ENCODE peak calls at places on chromosome 6, in four cellular contexts. One of them, this sample, is unnamed.

GRCh38 chr6:156826290-156826955 is 49.2 kb downstream of the ARID1B start:
- DNase-seq in hepatocyte: no peak
- DNase-seq in mucosa of descending colon: no peak
- DNase-seq in BE2C: no peak
- DNase-seq in this sample: no peak

GRCh38 chr6:147540075-147540474 is 31.6 kb downstream of the SAMD5 start:
- DNase-seq in mucosa of descending colon: no peak
- DNase-seq in BE2C: no peak
- DNase-seq in hepatocyte: no peak
- DNase-seq in this sample: no peak

GRCh38 chr6:159959976-159960384 is 8.9 kb upstream of the IGF2R start:
- DNase-seq in BE2C: no peak
- DNase-seq in hepatocyte: no peak
- DNase-seq in mucosa of descending colon: no peak
- DNase-seq in this sample: no peak

GRCh38 chr6:91490672-91491071 is 903.8 kb upstream of the MAP3K7 start:
- DNase-seq in mucosa of descending colon: no peak
- DNase-seq in BE2C: no peak
- DNase-seq in hepatocyte: no peak
- DNase-seq in this sample: no peak

GRCh38 chr6:94487371-94487770 is 1068.0 kb upstream of the EPHA7 start:
- DNase-seq in mucosa of descending colon: no peak
- DNase-seq in hepatocyte: no peak
- DNase-seq in BE2C: no peak
- DNase-seq in this sample: no peak

GRCh38 chr6:25056130-25056529 is 120.4 kb upstream of the RIPOR2 start:
- DNase-seq in hepatocyte: no peak
- DNase-seq in BE2C: no peak
- DNase-seq in mucosa of descending colon: no peak
- DNase-seq in this sample: no peak

GRCh38 chr6:87756858-87757257 is 54.8 kb upstream of the AKIRIN2 start:
- DNase-seq in hepatocyte: no peak
- DNase-seq in mucosa of descending colon: no peak
- DNase-seq in BE2C: no peak
- DNase-seq in this sample: no peak

GRCh38 chr6:53483423-53484353 is 61.2 kb downstream of the GCLC start:
- DNase-seq in mucosa of descending colon: peak; percentile 45
- DNase-seq in BE2C: peak; percentile 40
- DNase-seq in hepatocyte: no peak
- DNase-seq in this sample: no peak

GRCh38 chr6:115945306-115945705 is 115.4 kb downstream of the FRK start:
- DNase-seq in BE2C: no peak
- DNase-seq in hepatocyte: no peak
- DNase-seq in mucosa of descending colon: no peak
- DNase-seq in this sample: no peak

GRCh38 chr6:2848851-2849250 is 7.2 kb upstream of the SERPINB1 start:
- DNase-seq in BE2C: no peak
- DNase-seq in mucosa of descending colon: peak; percentile 76
- DNase-seq in hepatocyte: no peak
- DNase-seq in this sample: no peak

GRCh38 chr6:52263709-52264320 is 19.5 kb upstream of the IL17F start:
- DNase-seq in mucosa of descending colon: no peak
- DNase-seq in hepatocyte: peak; percentile 75
- DNase-seq in BE2C: peak; percentile 68
- DNase-seq in this sample: peak; percentile 72

GRCh38 chr6:73180076-73180717 is 45.1 kb downstream of the KHDC1L start:
- DNase-seq in mucosa of descending colon: no peak
- DNase-seq in BE2C: no peak
- DNase-seq in hepatocyte: no peak
- DNase-seq in this sample: no peak

GRCh38 chr6:4665489-4666417 is 110.5 kb upstream of the CDYL start:
- DNase-seq in hepatocyte: no peak
- DNase-seq in BE2C: no peak
- DNase-seq in mucosa of descending colon: no peak
- DNase-seq in this sample: no peak

GRCh38 chr6:30914076-30914853 is at the start of gene VARS2:
- DNase-seq in mucosa of descending colon: peak; percentile 96
- DNase-seq in BE2C: peak; percentile 93
- DNase-seq in hepatocyte: peak; percentile 97
- DNase-seq in this sample: peak; percentile 98

GRCh38 chr6:29019629-29020028 is 14.5 kb upstream of the ZNF311 start:
- DNase-seq in mucosa of descending colon: no peak
- DNase-seq in BE2C: no peak
- DNase-seq in hepatocyte: no peak
- DNase-seq in this sample: no peak

GRCh38 chr6:30073489-30074240 is 1.9 kb downstream of the RNF39 start:
- DNase-seq in hepatocyte: peak; percentile 35
- DNase-seq in mucosa of descending colon: no peak
- DNase-seq in BE2C: no peak
- DNase-seq in this sample: no peak

GRCh38 chr6:166822609-166823008 is 133.7 kb downstream of the RNASET2 start:
- DNase-seq in mucosa of descending colon: no peak
- DNase-seq in hepatocyte: no peak
- DNase-seq in BE2C: no peak
- DNase-seq in this sample: no peak

GRCh38 chr6:150959071-150959637 is 93.7 kb downstream of the MTHFD1L start:
- DNase-seq in hepatocyte: no peak
- DNase-seq in mucosa of descending colon: no peak
- DNase-seq in BE2C: no peak
- DNase-seq in this sample: no peak

GRCh38 chr6:114839019-114839418 is 496.2 kb upstream of the HS3ST5 start:
- DNase-seq in hepatocyte: no peak
- DNase-seq in mucosa of descending colon: no peak
- DNase-seq in BE2C: no peak
- DNase-seq in this sample: peak; percentile 52

GRCh38 chr6:154302111-154302752 is 54.4 kb downstream of the IPCEF1 start:
- DNase-seq in mucosa of descending colon: no peak
- DNase-seq in BE2C: no peak
- DNase-seq in hepatocyte: peak; percentile 25
- DNase-seq in this sample: no peak

GRCh38 chr6:96940322-96940721 is 15.8 kb downstream of the KLHL32 start:
- DNase-seq in mucosa of descending colon: no peak
- DNase-seq in hepatocyte: no peak
- DNase-seq in BE2C: no peak
- DNase-seq in this sample: no peak

GRCh38 chr6:154447929-154448328 is 62.6 kb downstream of the CNKSR3 start:
- DNase-seq in mucosa of descending colon: no peak
- DNase-seq in hepatocyte: peak; percentile 32
- DNase-seq in BE2C: peak; percentile 61
- DNase-seq in this sample: no peak

GRCh38 chr6:137767931-137768690 is 98.9 kb upstream of the TNFAIP3 start:
- DNase-seq in mucosa of descending colon: no peak
- DNase-seq in hepatocyte: no peak
- DNase-seq in BE2C: no peak
- DNase-seq in this sample: no peak

GRCh38 chr6:45455408-45455807 is 77.7 kb upstream of the SUPT3H start:
- DNase-seq in hepatocyte: no peak
- DNase-seq in mucosa of descending colon: no peak
- DNase-seq in BE2C: no peak
- DNase-seq in this sample: no peak

GRCh38 chr6:45956663-45957062 is 59.0 kb downstream of the CLIC5 start:
- DNase-seq in hepatocyte: no peak
- DNase-seq in BE2C: no peak
- DNase-seq in mucosa of descending colon: no peak
- DNase-seq in this sample: no peak

GRCh38 chr6:169175360-169175887 is 78.2 kb downstream of the THBS2 start:
- DNase-seq in hepatocyte: no peak
- DNase-seq in mucosa of descending colon: no peak
- DNase-seq in BE2C: no peak
- DNase-seq in this sample: no peak
- TF ChIP-seq CTCF in hepatocyte: no peak
- TF ChIP-seq CTCF in mucosa of descending colon: no peak
- TF ChIP-seq CTCF in BE2C: no peak
- TF ChIP-seq CTCF in this sample: no peak

DNA sequence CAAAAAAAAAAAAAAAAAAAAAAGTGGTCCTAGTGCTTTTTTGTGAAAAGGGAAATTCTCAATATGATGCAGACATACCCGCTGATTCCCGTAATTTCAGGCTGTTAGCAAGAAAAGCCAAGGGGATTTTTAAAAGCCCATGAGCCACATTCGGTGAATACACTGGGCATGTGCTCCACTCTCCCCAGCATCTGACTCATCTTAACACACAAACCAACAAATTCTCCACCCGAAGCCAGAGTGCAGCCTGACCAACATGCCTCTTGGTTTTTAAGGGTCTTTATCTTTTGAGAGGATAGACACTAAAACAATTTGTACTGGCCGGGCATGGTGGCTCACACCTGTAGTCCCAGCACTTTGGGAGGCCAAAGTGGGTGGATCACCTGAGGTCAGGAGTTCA is 45.5 kb upstream of the CD83 start:
- DNase-seq in hepatocyte: no peak
- DNase-seq in BE2C: no peak
- DNase-seq in mucosa of descending colon: no peak
- DNase-seq in this sample: no peak
- H3K4me1 ChIP-seq in hepatocyte: no peaks in the 10 kb centered on the region
- H3K4me1 ChIP-seq in BE2C: no peaks in the 10 kb centered on the region
- H3K4me1 ChIP-seq in mucosa of descending colon: peaks cover 4% of the 10 kb centered on the region
- H3K4me1 ChIP-seq in this sample: peaks cover under 1% of the 10 kb centered on the region

GRCh38 chr6:107928984-107929383 is 29.0 kb downstream of the SEC63 start:
- DNase-seq in mucosa of descending colon: no peak
- DNase-seq in BE2C: no peak
- DNase-seq in hepatocyte: no peak
- DNase-seq in this sample: no peak

GRCh38 chr6:107932580-107932979 is 25.4 kb downstream of the SEC63 start:
- DNase-seq in hepatocyte: no peak
- DNase-seq in mucosa of descending colon: no peak
- DNase-seq in BE2C: no peak
- DNase-seq in this sample: no peak

GRCh38 chr6:107936162-107936909 is 21.7 kb downstream of the SEC63 start:
- DNase-seq in BE2C: no peak
- DNase-seq in mucosa of descending colon: no peak
- DNase-seq in hepatocyte: no peak
- DNase-seq in this sample: no peak

GRCh38 chr6:107931894-107932293 is 26.1 kb downstream of the SEC63 start:
- DNase-seq in hepatocyte: no peak
- DNase-seq in BE2C: no peak
- DNase-seq in mucosa of descending colon: no peak
- DNase-seq in this sample: no peak
- H3K9me3 ChIP-seq in hepatocyte: no peaks in the 10 kb centered on the region
- H3K9me3 ChIP-seq in BE2C: no peaks in the 10 kb centered on the region
- H3K9me3 ChIP-seq in mucosa of descending colon: peaks cover 7% of the 10 kb centered on the region
- H3K9me3 ChIP-seq in this sample: no peaks in the 10 kb centered on the region

GRCh38 chr6:161432546-161432945 is 158.7 kb upstream of the AGPAT4 start:
- DNase-seq in hepatocyte: no peak
- DNase-seq in BE2C: no peak
- DNase-seq in mucosa of descending colon: no peak
- DNase-seq in this sample: no peak

GRCh38 chr6:161435426-161436065 is 161.7 kb upstream of the AGPAT4 start:
- DNase-seq in BE2C: no peak
- DNase-seq in mucosa of descending colon: no peak
- DNase-seq in hepatocyte: no peak
- DNase-seq in this sample: no peak

GRCh38 chr6:161434921-161435411 is 161.1 kb upstream of the AGPAT4 start:
- DNase-seq in hepatocyte: peak; percentile 48
- DNase-seq in mucosa of descending colon: no peak
- DNase-seq in BE2C: no peak
- DNase-seq in this sample: peak; percentile 70

GRCh38 chr6:161434331-161434730 is 160.5 kb upstream of the AGPAT4 start:
- DNase-seq in hepatocyte: no peak
- DNase-seq in BE2C: no peak
- DNase-seq in mucosa of descending colon: no peak
- DNase-seq in this sample: no peak

DNA sequence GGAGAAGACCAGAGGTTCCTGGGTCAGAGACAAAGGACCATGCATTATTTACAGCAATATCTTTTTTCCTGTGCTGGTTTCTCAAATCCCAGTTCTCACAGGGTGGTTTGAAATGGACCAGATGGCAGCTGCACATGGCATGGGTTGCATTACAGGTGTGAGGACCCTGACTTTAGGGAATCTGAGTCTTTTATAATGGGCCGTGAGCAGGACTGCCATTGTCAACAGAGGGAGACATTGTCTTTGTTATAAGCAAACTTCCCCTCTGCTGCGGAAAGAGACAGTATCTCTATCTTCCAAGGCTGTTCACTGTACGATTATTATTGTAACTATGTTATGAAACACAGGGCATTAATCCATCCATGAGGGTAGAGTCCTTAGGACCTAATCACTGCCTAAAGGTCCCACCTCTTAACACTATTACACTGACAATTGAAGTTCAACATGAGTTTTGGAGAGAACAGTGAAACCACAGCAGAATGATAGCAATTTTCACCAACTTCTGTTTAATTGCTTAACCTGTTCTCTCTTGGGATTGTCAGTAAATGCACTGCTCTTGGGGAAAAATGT is 156.1 kb upstream of the AGPAT4 start:
- DNase-seq in BE2C: no peak
- DNase-seq in mucosa of descending colon: no peak
- DNase-seq in hepatocyte: no peak
- DNase-seq in this sample: no peak
- TF ChIP-seq CTCF in BE2C: peak; percentile 60
- TF ChIP-seq CTCF in mucosa of descending colon: no peak
- TF ChIP-seq CTCF in hepatocyte: no peak
- TF ChIP-seq CTCF in this sample: peak; percentile 26

GRCh38 chr6:7696061-7696460 is 29.8 kb upstream of the BMP6 start:
- DNase-seq in mucosa of descending colon: no peak
- DNase-seq in BE2C: no peak
- DNase-seq in hepatocyte: no peak
- DNase-seq in this sample: no peak
- H3K4me1 ChIP-seq in mucosa of descending colon: peaks cover 3% of the 10 kb centered on the region
- H3K4me1 ChIP-seq in BE2C: no peaks in the 10 kb centered on the region
- H3K4me1 ChIP-seq in hepatocyte: peaks cover 5% of the 10 kb centered on the region
- H3K4me1 ChIP-seq in this sample: peaks cover 32% of the 10 kb centered on the region